ENCODE peak calls at places on chromosomes 12 and 14, in eight cellular contexts. F, P, U, E, R, Z, Y and K are unnamed samples.

GRCh38 chr12:16573652-16574077 is 32.3 kb downstream of the LMO3 start:
- DNase-seq in F (no peak), P (peak), U (no peak), E (peak), R (peak), Z (no peak), Y (peak), K (no peak)

GRCh38 chr14:64644629-64645028 is 59.6 kb upstream of the PLEKHG3 start:
- DNase-seq in F (no peak), P (no peak), U (no peak), E (no peak), R (no peak), Z (no peak), Y (no peak), K (no peak)

GRCh38 chr14:58731465-58732330 is 93.9 kb downstream of the DACT1 start:
- DNase-seq in F (no peak), P (peak), U (no peak), E (no peak), R (peak), Z (no peak), Y (peak), K (no peak)

GRCh38 chr12:123266679-123267277 is 4.9 kb downstream of the CDK2AP1 start:
- DNase-seq in F (no peak), P (no peak), U (no peak), E (no peak), R (no peak), Z (no peak), Y (no peak), K (no peak)

GRCh38 chr12:26800858-26801257 is 32.1 kb downstream of the ITPR2 start:
- DNase-seq in F (no peak), P (no peak), U (no peak), E (no peak), R (no peak), Z (no peak), Y (no peak), K (no peak)

GRCh38 chr12:5071496-5071895 is 27.8 kb downstream of the KCNA5 start:
- DNase-seq in F (no peak), P (no peak), U (no peak), E (no peak), R (no peak), Z (no peak), Y (no peak), K (no peak)

GRCh38 chr12:54596526-54596946 is 8.1 kb upstream of the PPP1R1A start:
- DNase-seq in F (peak), P (peak), U (no peak), E (peak), R (peak), Z (peak), Y (peak), K (no peak)

GRCh38 chr12:47881826-47882427 is 22.9 kb downstream of the VDR start:
- DNase-seq in F (no peak), P (peak), U (no peak), E (no peak), R (peak), Z (no peak), Y (peak), K (no peak)

GRCh38 chr12:78802593-78802992 is 62.0 kb upstream of the SYT1 start:
- DNase-seq in F (no peak), P (peak), U (no peak), E (no peak), R (peak), Z (no peak), Y (no peak), K (no peak)

GRCh38 chr14:58048219-58048618 is 103.8 kb downstream of the ARMH4 start:
- DNase-seq in F (no peak), P (no peak), U (no peak), E (no peak), R (no peak), Z (no peak), Y (no peak), K (no peak)

GRCh38 chr12:109594566-109595317 is 21.1 kb downstream of the MVK start:
- DNase-seq in F (no peak), P (peak), U (no peak), E (no peak), R (no peak), Z (no peak), Y (no peak), K (no peak)

GRCh38 chr12:58346032-58346632 is 404.8 kb downstream of the ATP23 start:
- DNase-seq in F (no peak), P (peak), U (no peak), E (no peak), R (peak), Z (no peak), Y (no peak), K (no peak)

GRCh38 chr14:52873096-52873495 is 77.8 kb downstream of the FERMT2 start:
- DNase-seq in F (no peak), P (peak), U (no peak), E (no peak), R (no peak), Z (no peak), Y (no peak), K (no peak)